ENCODE peak calls at places on chromosome 20, in four cellular contexts. One of them, this sample, is unnamed.

GRCh38 chr20:48673485-48673884 is 154.3 kb downstream of the PREX1 start:
- DNase-seq in GM12878: no peak
- DNase-seq in K562: no peak
- DNase-seq in GM12891: no peak
- DNase-seq in this sample: peak; percentile 96

GRCh38 chr20:20459726-20460125 is 91.8 kb downstream of the INSM1 start:
- DNase-seq in GM12878: no peak
- DNase-seq in K562: no peak
- DNase-seq in GM12891: no peak
- DNase-seq in this sample: no peak

GRCh38 chr20:58571942-58572666 is 56.9 kb upstream of the APCDD1L start:
- DNase-seq in K562: no peak
- DNase-seq in GM12878: no peak
- DNase-seq in GM12891: no peak
- DNase-seq in this sample: no peak

GRCh38 chr20:37994512-37994911 is 38.7 kb downstream of the TTI1 start:
- DNase-seq in GM12891: no peak
- DNase-seq in K562: no peak
- DNase-seq in GM12878: no peak
- DNase-seq in this sample: no peak

GRCh38 chr20:17225891-17226409 is 890 bp upstream of the PCSK2 start:
- DNase-seq in K562: no peak
- DNase-seq in GM12878: no peak
- DNase-seq in GM12891: no peak
- DNase-seq in this sample: no peak

GRCh38 chr20:50323777-50324604 is 133.4 kb downstream of the CEBPB start:
- DNase-seq in GM12891: no peak
- DNase-seq in K562: no peak
- DNase-seq in GM12878: no peak
- DNase-seq in this sample: no peak

GRCh38 chr20:46905364-46906125 is 10.9 kb downstream of the EYA2 start:
- DNase-seq in GM12878: no peak
- DNase-seq in K562: no peak
- DNase-seq in GM12891: no peak
- DNase-seq in this sample: no peak

GRCh38 chr20:16541878-16542277 is 31.4 kb downstream of the KIF16B start:
- DNase-seq in K562: no peak
- DNase-seq in GM12878: no peak
- DNase-seq in GM12891: no peak
- DNase-seq in this sample: no peak

GRCh38 chr20:12575352-12576095 is 433.2 kb upstream of the SPTLC3 start:
- DNase-seq in GM12878: no peak
- DNase-seq in K562: no peak
- DNase-seq in GM12891: no peak
- DNase-seq in this sample: no peak

GRCh38 chr20:8021541-8022269 is 2.1 kb upstream of the TMX4 start:
- DNase-seq in GM12878: no peak
- DNase-seq in K562: peak; percentile 18
- DNase-seq in GM12891: no peak
- DNase-seq in this sample: no peak

GRCh38 chr20:13205848-13206434 is 15.1 kb upstream of the ISM1 start:
- DNase-seq in GM12891: no peak
- DNase-seq in GM12878: no peak
- DNase-seq in K562: no peak
- DNase-seq in this sample: no peak

GRCh38 chr20:22703843-22704242 is 119.5 kb upstream of the FOXA2 start:
- DNase-seq in GM12891: no peak
- DNase-seq in GM12878: no peak
- DNase-seq in K562: no peak
- DNase-seq in this sample: no peak

GRCh38 chr20:62408055-62408454 is 970 bp upstream of the CABLES2 start:
- DNase-seq in GM12891: no peak
- DNase-seq in GM12878: no peak
- DNase-seq in K562: no peak
- DNase-seq in this sample: no peak

GRCh38 chr20:15100506-15101160 is 763.2 kb upstream of the FLRT3 start:
- DNase-seq in GM12891: no peak
- DNase-seq in GM12878: no peak
- DNase-seq in K562: no peak
- DNase-seq in this sample: no peak

GRCh38 chr20:47489448-47489872 is 12.2 kb upstream of the NCOA3 start:
- DNase-seq in K562: no peak
- DNase-seq in GM12878: no peak
- DNase-seq in GM12891: no peak
- DNase-seq in this sample: peak; percentile 66

GRCh38 chr20:47501483-47502270 is at the start of gene NCOA3:
- DNase-seq in GM12878: no peak
- DNase-seq in GM12891: peak; percentile 68
- DNase-seq in K562: peak; percentile 98
- DNase-seq in this sample: peak; percentile 95

GRCh38 chr20:15702161-15702560 is 871.1 kb downstream of the KIF16B start:
- DNase-seq in K562: no peak
- DNase-seq in GM12891: no peak
- DNase-seq in GM12878: no peak
- DNase-seq in this sample: no peak

GRCh38 chr20:2984956-2985661 is 58.3 kb upstream of the GNRH2 start:
- DNase-seq in K562: peak; percentile 13
- DNase-seq in GM12878: no peak
- DNase-seq in GM12891: no peak
- DNase-seq in this sample: no peak

GRCh38 chr20:54716169-54716747 is 240.9 kb downstream of the DOK5 start:
- DNase-seq in K562: no peak
- DNase-seq in GM12891: no peak
- DNase-seq in GM12878: no peak
- DNase-seq in this sample: no peak

GRCh38 chr20:36929691-36930090 is 21.8 kb downstream of the SAMHD1 start:
- DNase-seq in GM12878: no peak
- DNase-seq in K562: no peak
- DNase-seq in GM12891: no peak
- DNase-seq in this sample: no peak

DNA sequence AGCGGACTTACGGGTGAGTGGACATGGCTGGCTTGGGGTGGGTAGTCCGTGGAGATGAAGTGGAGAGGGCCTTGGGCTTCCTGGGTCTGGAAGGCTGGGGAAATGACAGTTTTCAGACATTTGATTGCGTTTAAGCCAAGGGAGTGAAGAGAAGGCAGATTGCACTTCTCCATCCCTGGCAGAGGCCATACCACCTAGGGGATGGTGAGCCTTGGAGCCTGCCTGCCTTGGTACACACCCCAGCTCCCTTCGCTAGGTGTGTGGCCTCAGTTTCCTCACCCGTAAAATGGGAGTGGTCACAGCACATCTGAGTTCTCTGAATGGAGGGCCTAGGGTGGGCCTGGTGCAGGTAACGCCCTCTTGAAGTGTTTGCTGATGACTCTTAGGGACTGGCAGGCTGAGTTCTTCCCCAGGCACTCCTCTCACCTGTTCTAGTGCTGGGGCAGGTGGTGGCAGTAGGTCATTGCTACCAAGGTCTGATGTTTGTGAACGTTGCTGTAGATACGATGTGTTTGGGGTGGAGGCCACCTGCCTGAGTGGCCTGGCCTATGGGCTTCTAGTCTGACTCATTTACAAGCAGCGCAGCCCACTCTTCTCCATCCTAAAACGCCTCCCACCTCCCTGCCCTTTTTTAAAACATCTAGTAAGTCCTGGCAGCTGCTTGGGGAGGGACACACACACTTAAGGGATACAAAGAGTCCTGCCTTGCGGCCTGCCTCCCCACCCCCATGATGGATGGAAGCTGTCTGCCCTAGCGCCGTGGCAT is 2.3 kb downstream of the RBM38 start:
- DNase-seq in GM12878: no peak
- DNase-seq in K562: no peak
- DNase-seq in GM12891: no peak
- DNase-seq in this sample: no peak
- TF ChIP-seq SPI1 in GM12878: no peak
- TF ChIP-seq SPI1 in K562: no peak
- TF ChIP-seq SPI1 in GM12891: no peak
- TF ChIP-seq SPI1 in this sample: no peak

GRCh38 chr20:44910690-44911262 is 916 bp downstream of the PABPC1L start:
- DNase-seq in GM12878: no peak
- DNase-seq in GM12891: no peak
- DNase-seq in K562: peak; percentile 57
- DNase-seq in this sample: no peak

GRCh38 chr20:44912189-44912588 is 2.3 kb downstream of the PABPC1L start:
- DNase-seq in K562: no peak
- DNase-seq in GM12891: no peak
- DNase-seq in GM12878: no peak
- DNase-seq in this sample: no peak

GRCh38 chr20:44911264-44911921 is 1.5 kb downstream of the PABPC1L start:
- DNase-seq in GM12891: peak; percentile 55
- DNase-seq in GM12878: no peak
- DNase-seq in K562: peak; percentile 89
- DNase-seq in this sample: no peak

GRCh38 chr20:44909872-44910689 is at the start of gene PABPC1L:
- DNase-seq in K562: peak; percentile 88
- DNase-seq in GM12891: peak; percentile 86
- DNase-seq in GM12878: peak; percentile 13
- DNase-seq in this sample: no peak

GRCh38 chr20:44908987-44909871 is 631 bp upstream of the PABPC1L start:
- DNase-seq in K562: no peak
- DNase-seq in GM12878: no peak
- DNase-seq in GM12891: no peak
- DNase-seq in this sample: no peak
- TF ChIP-seq SPI1 in K562: no peak
- TF ChIP-seq SPI1 in GM12878: no peak
- TF ChIP-seq SPI1 in GM12891: no peak
- TF ChIP-seq SPI1 in this sample: no peak

GRCh38 chr20:24708411-24709295 is 239.2 kb downstream of the SYNDIG1 start:
- DNase-seq in GM12891: no peak
- DNase-seq in K562: no peak
- DNase-seq in GM12878: no peak
- DNase-seq in this sample: no peak
- TF ChIP-seq SPI1 in GM12891: no peak
- TF ChIP-seq SPI1 in K562: no peak
- TF ChIP-seq SPI1 in GM12878: no peak
- TF ChIP-seq SPI1 in this sample: no peak

GRCh38 chr20:51635680-51636079 is 93.2 kb upstream of the NFATC2 start:
- DNase-seq in GM12891: no peak
- DNase-seq in K562: no peak
- DNase-seq in GM12878: no peak
- DNase-seq in this sample: no peak
- TF ChIP-seq SPI1 in GM12891: no peak
- TF ChIP-seq SPI1 in K562: no peak
- TF ChIP-seq SPI1 in GM12878: no peak
- TF ChIP-seq SPI1 in this sample: no peak

GRCh38 chr20:59632426-59633113 is 28.2 kb downstream of the PHACTR3 start:
- DNase-seq in K562: no peak
- DNase-seq in GM12878: no peak
- DNase-seq in GM12891: no peak
- DNase-seq in this sample: no peak
- TF ChIP-seq SPI1 in K562: no peak
- TF ChIP-seq SPI1 in GM12878: no peak
- TF ChIP-seq SPI1 in GM12891: no peak
- TF ChIP-seq SPI1 in this sample: no peak

GRCh38 chr20:5687884-5688283 is 62.3 kb upstream of the SHLD1 start:
- DNase-seq in GM12878: no peak
- DNase-seq in GM12891: no peak
- DNase-seq in K562: no peak
- DNase-seq in this sample: peak; percentile 95

GRCh38 chr20:5689451-5689850 is 60.8 kb upstream of the SHLD1 start:
- DNase-seq in GM12878: no peak
- DNase-seq in K562: no peak
- DNase-seq in GM12891: no peak
- DNase-seq in this sample: no peak

GRCh38 chr20:5696011-5696559 is 54.1 kb upstream of the SHLD1 start:
- DNase-seq in K562: no peak
- DNase-seq in GM12878: no peak
- DNase-seq in GM12891: no peak
- DNase-seq in this sample: no peak

GRCh38 chr20:5688431-5688972 is 61.7 kb upstream of the SHLD1 start:
- DNase-seq in GM12878: no peak
- DNase-seq in GM12891: no peak
- DNase-seq in K562: no peak
- DNase-seq in this sample: peak; percentile 29

DNA sequence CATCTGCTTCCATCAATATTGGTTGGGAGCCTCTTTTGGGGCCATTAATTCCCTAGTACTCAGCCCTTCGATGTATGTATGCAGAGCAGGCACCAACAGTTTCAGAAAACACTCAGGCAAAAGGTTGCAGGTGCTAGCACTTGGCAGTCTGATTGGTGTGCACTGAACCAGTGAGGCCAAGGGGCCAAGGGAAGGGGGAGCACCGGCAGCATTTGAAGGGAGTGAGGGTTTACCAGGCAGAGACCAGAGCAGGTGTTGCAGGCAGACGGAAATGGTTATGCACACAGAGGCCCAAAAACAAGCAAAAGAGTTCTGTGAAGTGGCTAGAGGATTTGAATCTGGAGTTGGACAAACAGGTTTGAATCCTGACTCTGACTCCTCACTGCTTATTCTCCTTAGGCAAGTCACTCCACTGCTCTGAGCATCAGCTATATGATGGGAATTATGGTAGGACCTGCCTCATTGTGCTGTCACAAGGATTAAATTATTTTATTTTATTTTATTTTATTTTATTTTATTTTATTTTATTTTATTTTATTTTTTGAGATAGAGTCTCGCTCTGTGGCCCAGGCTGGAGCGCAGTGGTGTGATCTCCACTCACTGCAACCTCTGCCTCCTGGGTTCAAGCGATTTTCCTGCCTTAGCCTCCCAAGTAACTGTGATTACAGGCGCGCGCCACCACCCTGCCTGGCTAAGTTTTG is 58.1 kb upstream of the SHLD1 start:
- DNase-seq in GM12878: peak; percentile 86
- DNase-seq in GM12891: peak; percentile 67
- DNase-seq in K562: no peak
- DNase-seq in this sample: no peak
- TF ChIP-seq SPI1 in GM12878: no peak
- TF ChIP-seq SPI1 in GM12891: no peak
- TF ChIP-seq SPI1 in K562: no peak
- TF ChIP-seq SPI1 in this sample: no peak

DNA sequence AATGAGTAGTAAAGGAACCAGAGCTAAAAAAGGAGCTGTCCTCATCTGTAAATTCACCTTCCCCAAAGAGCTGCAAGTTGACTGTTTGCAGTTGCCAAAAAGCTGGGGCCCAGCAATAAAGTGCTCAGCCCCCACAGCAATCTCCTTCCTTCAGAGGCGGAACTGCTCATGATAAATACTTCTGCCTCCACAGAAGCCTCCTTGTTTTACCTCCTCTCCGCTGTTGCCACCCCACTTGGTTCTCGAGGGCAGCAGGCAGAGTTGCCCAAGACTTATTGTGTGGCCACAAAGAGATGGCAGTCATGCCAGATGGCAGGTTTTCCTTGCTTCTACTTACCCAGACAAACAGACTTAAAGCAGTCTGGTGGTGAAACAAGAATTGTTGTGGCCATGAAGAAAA is 66.3 kb downstream of the SLX4IP start:
- DNase-seq in K562: peak; percentile 59
- DNase-seq in GM12878: no peak
- DNase-seq in GM12891: no peak
- DNase-seq in this sample: peak; percentile 91
- TF ChIP-seq SPI1 in K562: no peak
- TF ChIP-seq SPI1 in GM12878: no peak
- TF ChIP-seq SPI1 in GM12891: peak; percentile 38
- TF ChIP-seq SPI1 in this sample: peak; percentile 68